ENCODE peak calls at places on chromosome 20, in seven cellular contexts. One of them, this sample, is unnamed.

GRCh38 chr20:17357238-17357637 is 130.4 kb downstream of the PCSK2 start:
- DNase-seq in GM12878: no peak
- DNase-seq in SK-N-SH: no peak
- DNase-seq in HepG2: no peak
- DNase-seq in HCT116: no peak
- DNase-seq in H1: no peak
- DNase-seq in K562: no peak
- DNase-seq in this sample: no peak

GRCh38 chr20:45892049-45892816 is 1.1 kb downstream of the CTSA start:
- DNase-seq in H1: no peak
- DNase-seq in K562: peak; percentile 50
- DNase-seq in GM12878: no peak
- DNase-seq in HepG2: peak; percentile 44
- DNase-seq in HCT116: no peak
- DNase-seq in SK-N-SH: peak; percentile 39
- DNase-seq in this sample: no peak

GRCh38 chr20:10511507-10512231 is 76.6 kb downstream of the SLX4IP start:
- DNase-seq in GM12878: peak; percentile 94
- DNase-seq in K562: peak; percentile 75
- DNase-seq in HCT116: peak; percentile 87
- DNase-seq in H1: no peak
- DNase-seq in SK-N-SH: no peak
- DNase-seq in HepG2: peak; percentile 87
- DNase-seq in this sample: peak; percentile 96

GRCh38 chr20:23125625-23126191 is 39.6 kb upstream of the CD93 start:
- DNase-seq in H1: no peak
- DNase-seq in GM12878: no peak
- DNase-seq in SK-N-SH: no peak
- DNase-seq in HCT116: no peak
- DNase-seq in HepG2: no peak
- DNase-seq in K562: no peak
- DNase-seq in this sample: no peak

GRCh38 chr20:52268184-52268583 is 76.6 kb upstream of the ZFP64 start:
- DNase-seq in SK-N-SH: no peak
- DNase-seq in K562: no peak
- DNase-seq in H1: no peak
- DNase-seq in GM12878: no peak
- DNase-seq in HCT116: no peak
- DNase-seq in HepG2: no peak
- DNase-seq in this sample: no peak

GRCh38 chr20:43942661-43943285 is 28.1 kb downstream of the TOX2 start:
- DNase-seq in K562: no peak
- DNase-seq in H1: no peak
- DNase-seq in HCT116: peak; percentile 21
- DNase-seq in GM12878: no peak
- DNase-seq in SK-N-SH: no peak
- DNase-seq in HepG2: no peak
- DNase-seq in this sample: no peak

GRCh38 chr20:22546344-22546743 is 38.0 kb downstream of the FOXA2 start:
- DNase-seq in HCT116: no peak
- DNase-seq in H1: no peak
- DNase-seq in GM12878: no peak
- DNase-seq in K562: no peak
- DNase-seq in SK-N-SH: no peak
- DNase-seq in HepG2: no peak
- DNase-seq in this sample: no peak

GRCh38 chr20:36051318-36052116 is 83.1 kb downstream of the CNBD2 start:
- DNase-seq in K562: peak; percentile 30
- DNase-seq in HCT116: no peak
- DNase-seq in GM12878: no peak
- DNase-seq in H1: no peak
- DNase-seq in SK-N-SH: no peak
- DNase-seq in HepG2: no peak
- DNase-seq in this sample: no peak

GRCh38 chr20:9442858-9443257 is 71.5 kb upstream of the LAMP5 start:
- DNase-seq in HCT116: no peak
- DNase-seq in K562: no peak
- DNase-seq in GM12878: peak; percentile 59
- DNase-seq in HepG2: peak; percentile 39
- DNase-seq in SK-N-SH: peak; percentile 64
- DNase-seq in H1: no peak
- DNase-seq in this sample: no peak

GRCh38 chr20:35981969-35982368 is 13.6 kb downstream of the CNBD2 start:
- DNase-seq in SK-N-SH: no peak
- DNase-seq in HCT116: no peak
- DNase-seq in HepG2: no peak
- DNase-seq in H1: no peak
- DNase-seq in K562: no peak
- DNase-seq in GM12878: no peak
- DNase-seq in this sample: no peak

DNA sequence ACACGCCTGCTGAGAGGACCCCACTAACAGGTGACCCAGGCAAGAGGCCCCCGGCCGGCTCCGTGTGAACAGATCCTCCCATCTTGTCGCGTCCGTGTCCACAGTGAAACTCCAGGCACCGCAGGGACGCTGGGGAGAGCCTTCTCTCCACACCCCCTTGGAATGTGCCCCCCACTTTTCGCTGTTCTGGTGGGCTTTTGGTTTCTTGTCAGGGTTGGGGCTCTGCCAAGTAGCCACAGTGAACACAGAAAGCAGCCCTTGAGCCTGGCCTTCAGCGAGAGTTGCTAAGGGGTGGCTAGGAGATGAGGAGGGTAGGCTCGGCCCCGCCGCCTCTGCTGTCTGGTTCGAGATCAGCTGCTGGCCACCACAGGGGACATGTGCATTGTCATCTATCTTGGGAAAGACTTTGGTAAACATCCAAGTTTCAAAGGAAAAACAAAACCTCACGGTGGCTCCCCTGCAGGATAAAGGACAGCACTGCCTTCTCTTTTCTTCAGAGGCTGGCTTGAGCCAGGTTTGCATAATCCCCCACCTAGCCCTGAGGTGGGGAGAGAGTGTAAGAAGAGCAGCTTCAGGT is 22.7 kb downstream of the SYNDIG1 start:
- DNase-seq in K562: peak; percentile 20
- DNase-seq in H1: no peak
- DNase-seq in HCT116: no peak
- DNase-seq in SK-N-SH: no peak
- DNase-seq in GM12878: no peak
- DNase-seq in HepG2: peak; percentile 21
- DNase-seq in this sample: no peak
- TF ChIP-seq SIN3A in K562: no peak
- TF ChIP-seq SIN3A in H1: peak; percentile 81
- TF ChIP-seq SIN3A in HCT116: no peak
- TF ChIP-seq SIN3A in SK-N-SH: no peak
- TF ChIP-seq SIN3A in GM12878: no peak
- TF ChIP-seq SIN3A in HepG2: no peak
- TF ChIP-seq SIN3A in this sample: no peak

DNA sequence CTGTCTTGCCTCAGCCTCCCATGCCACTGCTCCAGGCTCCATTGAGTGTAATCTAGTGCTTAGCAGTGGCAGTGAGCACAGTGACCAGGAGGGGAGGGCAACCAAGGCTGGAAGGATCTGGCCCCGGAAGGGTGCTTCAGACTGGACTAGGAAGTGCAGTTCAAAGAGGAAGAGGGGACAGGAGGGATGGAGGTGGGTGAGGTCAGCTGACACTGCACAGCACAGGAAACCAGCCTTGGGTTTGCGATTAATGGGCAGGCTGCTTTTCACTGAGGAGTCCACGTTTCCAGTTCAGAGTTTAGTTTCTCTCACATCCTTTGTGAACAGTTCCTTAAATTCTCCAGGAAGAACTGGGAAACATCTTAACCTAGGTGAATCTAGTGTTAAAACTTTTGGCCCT is 47.0 kb downstream of the CDS2 start:
- DNase-seq in H1: no peak
- DNase-seq in GM12878: no peak
- DNase-seq in SK-N-SH: no peak
- DNase-seq in HCT116: no peak
- DNase-seq in K562: no peak
- DNase-seq in HepG2: no peak
- DNase-seq in this sample: no peak
- H3K4me1 ChIP-seq in H1: peaks cover 25% of the 10 kb centered on the region
- H3K4me1 ChIP-seq in GM12878: peaks cover 39% of the 10 kb centered on the region
- H3K4me1 ChIP-seq in SK-N-SH: peaks cover 38% of the 10 kb centered on the region
- H3K4me1 ChIP-seq in HCT116: peaks cover 8% of the 10 kb centered on the region
- H3K4me1 ChIP-seq in K562: peaks cover 14% of the 10 kb centered on the region
- H3K4me1 ChIP-seq in HepG2: peaks cover 35% of the 10 kb centered on the region
- H3K4me1 ChIP-seq in this sample: peaks cover 2% of the 10 kb centered on the region

GRCh38 chr20:33646191-33646590 is 15.9 kb upstream of the C20orf144 start:
- DNase-seq in H1: no peak
- DNase-seq in HCT116: no peak
- DNase-seq in SK-N-SH: no peak
- DNase-seq in GM12878: no peak
- DNase-seq in HepG2: no peak
- DNase-seq in K562: no peak
- DNase-seq in this sample: no peak

GRCh38 chr20:33649201-33649631 is 12.9 kb upstream of the C20orf144 start:
- DNase-seq in SK-N-SH: peak; percentile 87
- DNase-seq in H1: no peak
- DNase-seq in K562: no peak
- DNase-seq in GM12878: no peak
- DNase-seq in HepG2: no peak
- DNase-seq in HCT116: no peak
- DNase-seq in this sample: no peak

GRCh38 chr20:33648396-33649004 is 13.6 kb upstream of the C20orf144 start:
- DNase-seq in HepG2: no peak
- DNase-seq in H1: no peak
- DNase-seq in SK-N-SH: peak; percentile 51
- DNase-seq in HCT116: no peak
- DNase-seq in K562: no peak
- DNase-seq in GM12878: no peak
- DNase-seq in this sample: no peak

GRCh38 chr20:33645421-33645820 is 16.7 kb upstream of the C20orf144 start:
- DNase-seq in HCT116: no peak
- DNase-seq in K562: no peak
- DNase-seq in GM12878: no peak
- DNase-seq in H1: no peak
- DNase-seq in SK-N-SH: no peak
- DNase-seq in HepG2: no peak
- DNase-seq in this sample: no peak

GRCh38 chr20:33647603-33648395 is 14.3 kb upstream of the C20orf144 start:
- DNase-seq in K562: no peak
- DNase-seq in GM12878: peak; percentile 34
- DNase-seq in SK-N-SH: no peak
- DNase-seq in HepG2: no peak
- DNase-seq in H1: no peak
- DNase-seq in HCT116: no peak
- DNase-seq in this sample: no peak
- TF ChIP-seq SIN3A in K562: no peak
- TF ChIP-seq SIN3A in GM12878: no peak
- TF ChIP-seq SIN3A in SK-N-SH: no peak
- TF ChIP-seq SIN3A in HepG2: no peak
- TF ChIP-seq SIN3A in H1: no peak
- TF ChIP-seq SIN3A in HCT116: no peak
- TF ChIP-seq SIN3A in this sample: no peak

GRCh38 chr20:330233-331149 is 5.1 kb downstream of the SOX12 start:
- DNase-seq in HCT116: no peak
- DNase-seq in GM12878: no peak
- DNase-seq in H1: no peak
- DNase-seq in SK-N-SH: peak; percentile 72
- DNase-seq in K562: peak; percentile 59
- DNase-seq in HepG2: peak; percentile 71
- DNase-seq in this sample: no peak
- H3K4me1 ChIP-seq in HCT116: peaks cover 3% of the 10 kb centered on the region
- H3K4me1 ChIP-seq in GM12878: peaks cover 15% of the 10 kb centered on the region
- H3K4me1 ChIP-seq in H1: peaks cover 21% of the 10 kb centered on the region
- H3K4me1 ChIP-seq in SK-N-SH: peaks cover 31% of the 10 kb centered on the region
- H3K4me1 ChIP-seq in K562: peaks cover 16% of the 10 kb centered on the region
- H3K4me1 ChIP-seq in HepG2: peaks cover 34% of the 10 kb centered on the region
- H3K4me1 ChIP-seq in this sample: peaks cover 22% of the 10 kb centered on the region

GRCh38 chr20:61640846-61641245 is 388.8 kb downstream of the CDH4 start:
- DNase-seq in SK-N-SH: no peak
- DNase-seq in HCT116: no peak
- DNase-seq in GM12878: no peak
- DNase-seq in K562: no peak
- DNase-seq in H1: no peak
- DNase-seq in HepG2: no peak
- DNase-seq in this sample: no peak

GRCh38 chr20:61635721-61636455 is 383.8 kb downstream of the CDH4 start:
- DNase-seq in HepG2: no peak
- DNase-seq in K562: no peak
- DNase-seq in GM12878: no peak
- DNase-seq in SK-N-SH: no peak
- DNase-seq in HCT116: no peak
- DNase-seq in H1: no peak
- DNase-seq in this sample: no peak

GRCh38 chr20:61636531-61637116 is 384.6 kb downstream of the CDH4 start:
- DNase-seq in SK-N-SH: no peak
- DNase-seq in GM12878: no peak
- DNase-seq in HCT116: no peak
- DNase-seq in HepG2: no peak
- DNase-seq in K562: no peak
- DNase-seq in H1: no peak
- DNase-seq in this sample: no peak

GRCh38 chr20:61640171-61640570 is 388.1 kb downstream of the CDH4 start:
- DNase-seq in GM12878: no peak
- DNase-seq in HCT116: no peak
- DNase-seq in K562: no peak
- DNase-seq in H1: no peak
- DNase-seq in HepG2: no peak
- DNase-seq in SK-N-SH: no peak
- DNase-seq in this sample: no peak

GRCh38 chr20:61639200-61639599 is 387.1 kb downstream of the CDH4 start:
- DNase-seq in SK-N-SH: no peak
- DNase-seq in K562: no peak
- DNase-seq in HCT116: no peak
- DNase-seq in GM12878: no peak
- DNase-seq in HepG2: no peak
- DNase-seq in H1: no peak
- DNase-seq in this sample: no peak
- TF ChIP-seq SIN3A in SK-N-SH: no peak
- TF ChIP-seq SIN3A in K562: no peak
- TF ChIP-seq SIN3A in HCT116: no peak
- TF ChIP-seq SIN3A in GM12878: no peak
- TF ChIP-seq SIN3A in HepG2: no peak
- TF ChIP-seq SIN3A in H1: no peak
- TF ChIP-seq SIN3A in this sample: no peak

This sample was measured in Panc1.